ENCODE peak calls at places on chromosome 4, in four cellular contexts. G is activated T-helper 9 cell treated with anti-CD3 and anti-CD28 coated beads, Interleukin-2, amount 50 U/mL, for 16 hours; C is thoracic aorta; M is esophagus muscularis mucosa. E is an unnamed sample.

GRCh38 chr4:146317783-146318182 is 103.4 kb downstream of the REELD1 start:
- DNase-seq in G (no peak), C (no peak), M (no peak), E (no peak)

GRCh38 chr4:67558493-67558892 is at the start of gene STAP1:
- DNase-seq in C (no peak), M (no peak), G (no peak), E (no peak)

GRCh38 chr4:47120783-47121182 is 89.4 kb downstream of the GABRB1 start:
- DNase-seq in G (no peak), M (no peak), C (no peak), E (no peak)

GRCh38 chr4:102815981-102816380 is 11.4 kb downstream of the UBE2D3 start:
- DNase-seq in M (no peak), C (no peak), G (no peak), E (no peak)

GRCh38 chr4:76624271-76624681 is 189.2 kb downstream of the SHROOM3 start:
- DNase-seq in M (no peak), G (no peak), C (peak), E (peak)

GRCh38 chr4:74682567-74683359 is 111.6 kb downstream of the BTC start:
- DNase-seq in M (no peak), G (no peak), C (peak), E (no peak)

GRCh38 chr4:7206385-7206784 is 14.0 kb downstream of the SORCS2 start:
- DNase-seq in G (no peak), M (no peak), C (peak), E (no peak)

GRCh38 chr4:39698424-39699009 is 581 bp downstream of the UBE2K start:
- DNase-seq in C (no peak), G (peak), M (peak), E (no peak)

GRCh38 chr4:3672465-3672831 is 93.7 kb upstream of the ADRA2C start:
- DNase-seq in G (no peak), C (no peak), M (no peak), E (no peak)

GRCh38 chr4:152045397-152045780 is 284.6 kb upstream of the GATB start:
- DNase-seq in M (peak), C (no peak), G (no peak), E (no peak)

GRCh38 chr4:146442801-146443200 is 78.9 kb downstream of the SLC10A7 start:
- DNase-seq in C (no peak), G (no peak), M (no peak), E (no peak)